ENCODE peak calls at places on chromosomes 12 and 14, in eight cellular contexts. G is HCT116; I is mammary epithelial cell; N is thoracic aorta; B is neural progenitor cell; Y is CD8-positive, alpha-beta T cell; P is aorta; F is AG04450. T is an unnamed sample.

GRCh38 chr12:116556964-116557706 is 2.0 kb upstream of the MAP1LC3B2 start:
- DNase-seq in G (no peak), I (peak; percentile 31), N (no peak), B (no peak), Y (no peak), P (no peak), F (no peak), T (no peak)

GRCh38 chr12:1203735-1204019 is 212.7 kb downstream of the ERC1 start:
- DNase-seq in G (no peak), I (no peak), N (no peak), B (no peak), Y (no peak), P (no peak), F (no peak), T (no peak)

GRCh38 chr12:95169368-95169767 is 47.9 kb downstream of the FGD6 start:
- DNase-seq in G (peak; percentile 62), I (peak; percentile 77), N (no peak), B (peak; percentile 4), Y (no peak), P (no peak), F (peak; percentile 30), T (no peak)

GRCh38 chr12:84070311-84070710 is 842.3 kb downstream of the SLC6A15 start:
- DNase-seq in G (no peak), I (no peak), N (no peak), B (no peak), Y (no peak), P (no peak), F (peak; percentile 77), T (no peak)

GRCh38 chr14:53509845-53510244 is 356.7 kb upstream of the DDHD1 start:
- DNase-seq in G (no peak), I (peak; percentile 97), N (no peak), B (no peak), Y (no peak), P (no peak), F (peak; percentile 51), T (no peak)

GRCh38 chr12:112018571-112019237 is 5.5 kb downstream of the ERP29 start:
- DNase-seq in G (no peak), I (peak; percentile 60), N (no peak), B (no peak), Y (no peak), P (no peak), F (peak; percentile 50), T (no peak)

GRCh38 chr14:35993512-35993960 is 167.4 kb downstream of the BRMS1L start:
- DNase-seq in G (no peak), I (no peak), N (no peak), B (no peak), Y (no peak), P (no peak), F (no peak), T (no peak)

GRCh38 chr12:66152732-66153131 is 17.1 kb downstream of the TMBIM4 start:
- DNase-seq in G (no peak), I (no peak), N (no peak), B (no peak), Y (no peak), P (no peak), F (no peak), T (no peak)

GRCh38 chr12:7907009-7907408 is 29.0 kb downstream of the SLC2A3 start:
- DNase-seq in G (peak; percentile 56), I (no peak), N (no peak), B (peak; percentile 51), Y (peak; percentile 51), P (no peak), F (no peak), T (no peak)

GRCh38 chr12:129887047-129887568 is 16.7 kb downstream of the TMEM132D start:
- DNase-seq in G (no peak), I (no peak), N (no peak), B (no peak), Y (no peak), P (no peak), F (no peak), T (no peak)

GRCh38 chr14:94004015-94004414 is 6.9 kb downstream of the CCDC197 start:
- DNase-seq in G (no peak), I (no peak), N (no peak), B (no peak), Y (no peak), P (no peak), F (no peak), T (no peak)

DNA sequence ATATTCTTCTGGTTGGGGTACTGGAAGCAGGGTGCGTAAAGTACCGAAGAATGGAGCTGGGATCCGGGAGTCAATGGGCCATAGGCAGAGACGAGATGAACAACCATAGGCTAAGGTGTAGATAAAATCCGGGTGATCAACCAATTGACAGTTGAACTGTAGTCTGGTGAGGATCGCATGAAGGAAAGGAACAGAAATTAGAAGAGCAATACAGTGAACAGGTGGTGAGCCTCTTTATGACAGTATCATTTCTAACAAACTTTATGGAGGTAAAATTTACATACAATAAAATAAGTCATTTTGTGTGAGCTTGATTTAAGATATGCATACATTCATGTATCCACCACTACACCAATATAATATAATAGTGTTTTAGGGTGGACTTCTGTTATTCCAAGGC is 13.9 kb upstream of the HIF1A start:
- DNase-seq in G (no peak), I (no peak), N (no peak), B (no peak), Y (no peak), P (no peak), F (no peak), T (no peak)
- H3K9me3 ChIP-seq in G (no peaks in the 10 kb centered on the region), I (no peaks in the 10 kb centered on the region), N (no peaks in the 10 kb centered on the region), B (no peaks in the 10 kb centered on the region), Y (no peaks in the 10 kb centered on the region), P (no peaks in the 10 kb centered on the region), F (no peaks in the 10 kb centered on the region), T (no peaks in the 10 kb centered on the region)

GRCh38 chr14:105733081-105734065 is 207.0 kb downstream of the TMEM121 start:
- DNase-seq in G (no peak), I (no peak), N (no peak), B (no peak), Y (no peak), P (peak; percentile 36), F (no peak), T (no peak)
- H3K9me3 ChIP-seq in G (no peaks in the 10 kb centered on the region), I (peaks cover 10% of the 10 kb centered on the region), N (no peaks in the 10 kb centered on the region), B (no peaks in the 10 kb centered on the region), Y (no peaks in the 10 kb centered on the region), P (no peaks in the 10 kb centered on the region), F (peaks cover 51% of the 10 kb centered on the region), T (no peaks in the 10 kb centered on the region)

GRCh38 chr12:31849090-31849687 is 110.0 kb upstream of the RESF1 start:
- DNase-seq in G (peak; percentile 54), I (peak; percentile 25), N (no peak), B (peak; percentile 40), Y (no peak), P (no peak), F (no peak), T (no peak)
- H3K9me3 ChIP-seq in G (peaks cover 13% of the 10 kb centered on the region), I (peaks cover 23% of the 10 kb centered on the region), N (peaks cover 10% of the 10 kb centered on the region), B (peaks cover 34% of the 10 kb centered on the region), Y (peaks cover 9% of the 10 kb centered on the region), P (peaks cover 2% of the 10 kb centered on the region), F (peaks cover 9% of the 10 kb centered on the region), T (no peaks in the 10 kb centered on the region)

GRCh38 chr12:133234971-133235370 is 706 bp downstream of the ANHX start:
- DNase-seq in G (no peak), I (no peak), N (no peak), B (no peak), Y (no peak), P (no peak), F (no peak), T (no peak)
- H3K9me3 ChIP-seq in G (peaks cover 9% of the 10 kb centered on the region), I (peaks cover 48% of the 10 kb centered on the region), N (no peaks in the 10 kb centered on the region), B (peaks cover 4% of the 10 kb centered on the region), Y (no peaks in the 10 kb centered on the region), P (no peaks in the 10 kb centered on the region), F (peaks cover 81% of the 10 kb centered on the region), T (peaks cover 3% of the 10 kb centered on the region)

GRCh38 chr14:97776890-97777564 is 979.8 kb downstream of the VRK1 start:
- DNase-seq in G (no peak), I (no peak), N (no peak), B (no peak), Y (no peak), P (no peak), F (no peak), T (no peak)

GRCh38 chr14:97771340-97772045 is 974.3 kb downstream of the VRK1 start:
- DNase-seq in G (no peak), I (peak; percentile 25), N (no peak), B (no peak), Y (no peak), P (no peak), F (no peak), T (no peak)
- H3K9me3 ChIP-seq in G (no peaks in the 10 kb centered on the region), I (peaks cover 35% of the 10 kb centered on the region), N (no peaks in the 10 kb centered on the region), B (no peaks in the 10 kb centered on the region), Y (no peaks in the 10 kb centered on the region), P (no peaks in the 10 kb centered on the region), F (peaks cover 77% of the 10 kb centered on the region), T (no peaks in the 10 kb centered on the region)

DNA sequence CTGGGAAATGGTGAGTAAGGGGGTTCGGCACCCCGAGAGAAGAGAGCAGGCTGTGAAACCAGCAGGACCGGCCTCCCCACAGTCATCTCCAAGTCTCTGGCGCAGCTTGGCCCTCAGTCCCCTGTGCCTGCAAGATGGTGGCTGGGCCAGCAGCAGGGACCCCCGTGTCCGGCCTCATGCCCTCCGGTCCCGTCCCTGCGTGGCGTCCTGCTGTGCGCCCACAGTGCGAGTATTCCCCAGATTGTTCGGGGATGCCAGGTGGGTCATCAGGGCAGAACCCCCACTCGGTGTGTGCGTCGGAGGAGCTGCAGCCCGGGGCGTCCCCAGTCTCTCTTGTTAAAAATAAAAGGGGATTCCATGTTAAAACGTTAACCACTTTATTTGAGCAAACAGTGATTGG is 216.9 kb upstream of the ALG10B start:
- DNase-seq in G (no peak), I (no peak), N (no peak), B (no peak), Y (no peak), P (no peak), F (no peak), T (no peak)
- H3K9me3 ChIP-seq in G (no peaks in the 10 kb centered on the region), I (peaks cover 5% of the 10 kb centered on the region), N (no peaks in the 10 kb centered on the region), B (peaks cover 3% of the 10 kb centered on the region), Y (no peaks in the 10 kb centered on the region), P (no peaks in the 10 kb centered on the region), F (peaks cover 18% of the 10 kb centered on the region), T (no peaks in the 10 kb centered on the region)